ENCODE peak calls at places on chromosomes 11 and 22, in eight cellular contexts. F is SK-N-SH, I is transverse colon, J is A549, H is neuronal stem cell, T is coronary artery, V is pancreas, L is body of pancreas. Z is an unnamed sample.

GRCh38 chr11:103662880-103663279 is 373.6 kb upstream of the DDI1 start:
- DNase-seq in I (no peak), H (no peak), L (no peak), F (no peak), J (no peak), V (no peak), T (no peak), Z (no peak)

GRCh38 chr11:67418476-67419281 is 3.2 kb downstream of the CARNS1 start:
- DNase-seq in V (peak), L (peak), J (no peak), I (no peak), T (no peak), H (no peak), F (no peak), Z (no peak)

GRCh38 chr22:21650280-21650679 is 8.2 kb downstream of the SDF2L1 start:
- DNase-seq in J (no peak), H (no peak), V (no peak), F (no peak), I (no peak), L (no peak), T (no peak), Z (no peak)

GRCh38 chr11:116787786-116788486 is at the start of gene ZPR1:
- DNase-seq in H (peak), I (peak), L (peak), J (peak), V (peak), T (peak), F (peak), Z (peak)

GRCh38 chr22:27170491-27170890 is 513.1 kb downstream of the MIAT start:
- DNase-seq in V (no peak), I (no peak), F (no peak), T (peak), H (no peak), L (peak), J (peak), Z (peak)

GRCh38 chr22:25067851-25068421 is 115.4 kb downstream of the KIAA1671 start:
- DNase-seq in V (no peak), H (no peak), L (peak), I (peak), T (peak), F (peak), J (no peak), Z (no peak)

GRCh38 chr22:23193420-23193819 is 13.1 kb downstream of the BCR start:
- DNase-seq in J (no peak), H (no peak), I (no peak), L (no peak), F (no peak), V (no peak), T (no peak), Z (no peak)

GRCh38 chr11:95057959-95058358 is 8.7 kb downstream of the KDM4F start:
- DNase-seq in I (no peak), J (no peak), L (no peak), V (no peak), F (no peak), H (no peak), T (no peak), Z (no peak)

GRCh38 chr11:128860571-128861361 is 6.3 kb downstream of the KCNJ1 start:
- DNase-seq in F (peak), L (no peak), I (no peak), H (no peak), J (no peak), V (no peak), T (no peak), Z (no peak)

GRCh38 chr11:119808431-119809185 is 79.6 kb upstream of the NECTIN1 start:
- DNase-seq in T (no peak), H (no peak), V (no peak), I (no peak), L (no peak), F (no peak), J (no peak), Z (no peak)

GRCh38 chr22:44702479-44703219 is 645 bp downstream of the PRR5 start:
- DNase-seq in I (no peak), L (peak), F (peak), T (no peak), H (peak), J (no peak), V (peak), Z (peak)

GRCh38 chr22:43837666-43838065 is 24.6 kb downstream of the SULT4A1 start:
- DNase-seq in F (no peak), H (no peak), V (no peak), J (no peak), I (no peak), T (no peak), L (no peak), Z (peak)

DNA sequence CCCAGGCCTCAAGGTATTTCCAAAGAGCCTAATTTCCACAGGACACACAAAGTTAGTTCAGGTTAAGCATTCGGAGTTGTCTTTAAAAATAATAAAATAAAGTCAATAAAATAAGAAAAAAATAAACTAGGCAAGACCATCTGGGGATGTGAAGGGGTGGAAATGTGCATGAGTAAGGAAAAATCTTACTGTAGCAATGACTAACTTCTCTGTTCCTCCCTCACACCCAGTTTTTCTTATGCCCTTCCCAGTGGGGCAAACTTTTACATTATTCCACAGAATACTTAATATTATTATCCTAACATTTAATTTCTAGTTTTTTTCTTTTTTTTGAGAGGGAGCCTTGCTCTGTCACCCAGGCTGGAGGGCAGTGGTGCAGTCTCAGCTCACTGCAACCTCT is 21.8 kb upstream of the OR6X1 start:
- DNase-seq in L (no peak), V (no peak), H (no peak), T (no peak), I (no peak), F (no peak), J (no peak), Z (no peak)
- H3K27ac ChIP-seq in L (no peak), V (no peak), H (no peak), T (no peak), I (no peak), F (no peak), J (no peak), Z (no peak)

GRCh38 chr11:61730222-61730994 is 22.0 kb upstream of the MYRF start:
- DNase-seq in I (no peak), V (peak), H (no peak), J (no peak), L (peak), T (no peak), F (no peak), Z (no peak)
- H3K27ac ChIP-seq in I (no peak), V (peak), H (no peak), J (peak), L (peak), T (no peak), F (no peak), Z (no peak)

GRCh38 chr11:12678092-12678491 is 3.9 kb downstream of the TEAD1 start:
- DNase-seq in V (no peak), I (no peak), H (no peak), F (no peak), L (no peak), T (no peak), J (no peak), Z (no peak)
- H3K27ac ChIP-seq in V (no peak), I (peak), H (no peak), F (peak), L (no peak), T (no peak), J (peak), Z (peak)

GRCh38 chr11:41714101-41714500 is 254.6 kb upstream of the LRRC4C start:
- DNase-seq in L (no peak), T (no peak), H (no peak), J (no peak), I (no peak), V (no peak), F (no peak), Z (no peak)
- H3K27ac ChIP-seq in L (no peak), T (no peak), H (no peak), J (no peak), I (no peak), V (no peak), F (no peak), Z (no peak)

DNA sequence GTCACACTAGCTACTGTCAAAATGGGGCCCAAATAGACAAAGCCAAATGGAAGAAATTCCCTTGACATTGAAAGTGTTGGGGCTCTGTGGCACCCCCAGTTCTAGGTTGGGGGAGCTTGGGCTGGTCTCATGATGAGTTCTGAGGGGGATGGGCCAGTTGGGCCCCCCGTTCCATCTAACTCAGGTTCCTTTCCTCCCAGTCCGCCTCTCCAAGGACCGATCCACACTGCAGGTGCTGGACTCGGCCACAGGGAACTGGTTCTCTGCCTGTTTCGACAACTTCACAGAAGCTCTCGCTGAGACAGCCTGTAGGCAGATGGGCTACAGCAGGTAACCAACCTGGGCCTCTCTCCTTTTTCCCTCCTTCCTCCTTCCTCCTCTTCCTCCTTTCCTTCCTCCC is 17.7 kb upstream of the SMIM35 start:
- DNase-seq in L (no peak), I (no peak), H (no peak), J (no peak), V (no peak), T (no peak), F (no peak), Z (no peak)
- H3K27ac ChIP-seq in L (no peak), I (no peak), H (no peak), J (no peak), V (no peak), T (no peak), F (no peak), Z (no peak)

DNA sequence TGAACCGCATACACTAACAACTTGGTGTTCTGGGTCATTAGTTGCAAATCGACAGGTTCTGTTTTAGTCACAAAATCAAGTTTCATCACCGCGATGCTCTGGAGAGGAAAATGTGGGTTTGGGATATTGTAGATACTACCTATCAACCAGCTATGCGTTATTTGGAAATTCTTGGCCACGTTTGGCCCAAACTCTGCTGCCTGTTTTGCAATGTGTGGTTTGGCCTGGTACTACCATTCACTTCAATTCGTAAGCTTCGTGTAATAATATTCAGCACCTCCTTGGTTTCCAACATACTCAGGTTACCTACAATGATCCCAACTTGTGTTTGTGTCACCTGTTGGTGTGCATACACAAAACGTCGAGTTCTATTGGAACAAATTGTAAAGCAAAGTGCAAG is 16.2 kb upstream of the ACER3 start:
- DNase-seq in H (no peak), T (no peak), V (no peak), J (no peak), I (no peak), F (no peak), L (no peak), Z (no peak)
- H3K27ac ChIP-seq in H (no peak), T (no peak), V (no peak), J (no peak), I (peak), F (no peak), L (no peak), Z (no peak)

DNA sequence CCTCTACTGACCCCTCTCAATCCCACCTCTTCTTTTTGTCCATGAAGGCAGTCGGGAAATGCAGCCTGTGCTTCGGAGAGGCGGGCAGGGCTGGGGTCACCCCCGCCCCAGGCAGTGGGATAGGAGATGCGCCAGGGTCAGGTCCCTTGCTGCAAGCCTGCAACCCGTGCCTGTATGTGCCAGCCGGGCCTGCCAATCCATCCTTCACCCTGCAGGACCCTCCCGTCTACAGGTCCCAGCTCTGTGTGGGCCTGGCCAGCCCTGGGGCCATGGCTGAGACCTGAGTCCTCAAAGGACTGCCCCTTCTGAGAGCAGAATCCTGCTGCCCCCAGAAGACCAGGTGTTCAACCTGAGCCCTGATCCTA is 10.9 kb downstream of the ASCL2 start:
- DNase-seq in F (no peak), I (no peak), L (no peak), V (peak), J (no peak), H (no peak), T (no peak), Z (no peak)
- H3K27ac ChIP-seq in F (no peak), I (no peak), L (no peak), V (no peak), J (no peak), H (no peak), T (no peak), Z (no peak)